ENCODE peak calls at places on chromosome 9, in eight cellular contexts. F is GM12865; O is activated gamma-delta T cell treated with Interleukin-2 at 50 U/mL for 16 hours; B is NCI-H774; C is mesothelial cell of epicardium; H is CD8-positive, alpha-beta memory T cell; M is SHP77; X is GF-D8. N is an unnamed sample.

GRCh38 chr9:115591584-115591984 is 473.6 kb upstream of the TNC start:
- DNase-seq in F (peak), O (no peak), B (peak), C (peak), H (no peak), M (peak), X (peak), N (no peak)

GRCh38 chr9:19409406-19410194 is 791 bp downstream of the ACER2 start:
- DNase-seq in F (peak), O (no peak), B (peak), C (no peak), H (no peak), M (peak), X (no peak), N (no peak)

GRCh38 chr9:20684865-20685696 is 1.0 kb downstream of the FOCAD start:
- DNase-seq in F (peak), O (no peak), B (no peak), C (no peak), H (no peak), M (no peak), X (no peak), N (peak)

GRCh38 chr9:132348676-132349075 is 6.1 kb downstream of the SETX start:
- DNase-seq in F (no peak), O (no peak), B (no peak), C (no peak), H (no peak), M (no peak), X (no peak), N (no peak)

GRCh38 chr9:134371731-134372130 is 45.5 kb downstream of the RXRA start:
- DNase-seq in F (no peak), O (no peak), B (no peak), C (no peak), H (no peak), M (no peak), X (peak), N (no peak)

GRCh38 chr9:106535439-106535838 is 327.5 kb upstream of the ZNF462 start:
- DNase-seq in F (no peak), O (no peak), B (no peak), C (no peak), H (no peak), M (no peak), X (no peak), N (no peak)

GRCh38 chr9:69279084-69279729 is 45.8 kb upstream of the ENTREP1 start:
- DNase-seq in F (peak), O (no peak), B (no peak), C (no peak), H (no peak), M (no peak), X (no peak), N (no peak)

GRCh38 chr9:69622664-69623063 is 49.5 kb downstream of the APBA1 start:
- DNase-seq in F (no peak), O (no peak), B (no peak), C (no peak), H (no peak), M (no peak), X (no peak), N (no peak)

GRCh38 chr9:121855476-121855875 is 204.0 kb downstream of the DAB2IP start:
- DNase-seq in F (no peak), O (no peak), B (no peak), C (no peak), H (no peak), M (no peak), X (no peak), N (no peak)

GRCh38 chr9:113929634-113930092 is 53.6 kb downstream of the ZNF618 start:
- DNase-seq in F (no peak), O (no peak), B (peak), C (no peak), H (no peak), M (no peak), X (no peak), N (no peak)

GRCh38 chr9:134215709-134216448 is 51.5 kb upstream of the RNU6ATAC start:
- DNase-seq in F (no peak), O (no peak), B (no peak), C (no peak), H (no peak), M (peak), X (peak), N (no peak)

GRCh38 chr9:88258012-88258411 is 119.7 kb upstream of the SPATA31C2 start:
- DNase-seq in F (no peak), O (no peak), B (no peak), C (no peak), H (no peak), M (no peak), X (no peak), N (no peak)

GRCh38 chr9:114006931-114007691 is 71.0 kb downstream of the AMBP start:
- DNase-seq in F (no peak), O (no peak), B (no peak), C (no peak), H (no peak), M (no peak), X (no peak), N (no peak)

GRCh38 chr9:29208670-29209069 is 1635.4 kb upstream of the C9orf72 start:
- DNase-seq in F (no peak), O (no peak), B (no peak), C (no peak), H (no peak), M (peak), X (no peak), N (no peak)

GRCh38 chr9:5113994-5114748 is 71.3 kb downstream of the INSL6 start:
- DNase-seq in F (no peak), O (no peak), B (no peak), C (no peak), H (no peak), M (no peak), X (no peak), N (no peak)

GRCh38 chr9:133135193-133135745 is 14.2 kb upstream of the RALGDS start:
- DNase-seq in F (no peak), O (peak), B (no peak), C (no peak), H (peak), M (no peak), X (no peak), N (no peak)

GRCh38 chr9:76576344-76576743 is 117.4 kb downstream of the GCNT1 start:
- DNase-seq in F (peak), O (peak), B (no peak), C (no peak), H (peak), M (no peak), X (peak), N (no peak)

GRCh38 chr9:4678679-4679267 is 596 bp upstream of the CDC37L1 start:
- DNase-seq in F (peak), O (peak), B (peak), C (no peak), H (no peak), M (no peak), X (peak), N (peak)

GRCh38 chr9:92729735-92730155 is 34.9 kb downstream of the BICD2 start:
- DNase-seq in F (no peak), O (no peak), B (no peak), C (no peak), H (no peak), M (no peak), X (no peak), N (no peak)

GRCh38 chr9:113574381-113575262 is 111.1 kb downstream of the RGS3 start:
- DNase-seq in F (peak), O (no peak), B (no peak), C (no peak), H (no peak), M (no peak), X (no peak), N (no peak)

GRCh38 chr9:113742878-113743277 is 133.2 kb upstream of the ZNF618 start:
- DNase-seq in F (no peak), O (no peak), B (no peak), C (no peak), H (no peak), M (no peak), X (no peak), N (no peak)

GRCh38 chr9:128568470-128569083 is 16.2 kb downstream of the SPTAN1 start:
- DNase-seq in F (no peak), O (no peak), B (no peak), C (no peak), H (no peak), M (no peak), X (no peak), N (no peak)

N was measured in naive thymus-derived CD4-positive, alpha-beta T cell.